ENCODE peak calls at places on chromosome 9, in eight cellular contexts. V is mucosa of descending colon; U is SK-N-SH; Q is transverse colon; J is thoracic aorta; R is fibroblast of pulmonary artery; X is activated CD8-positive, alpha-beta T cell treated with anti-CD3 and anti-CD28 coated beads for 36 hours; B is GM13977. L is an unnamed sample.
A peak's percentile ranks its signal among the peaks of the same experiment; 100 is the strongest.

GRCh38 chr9:98401140-98402025 is 145.9 kb upstream of the TBC1D2 start:
- DNase-seq in B (no peak), V (no peak), X (no peak), J (no peak), Q (no peak), R (peak; percentile 80), U (no peak), L (no peak)

GRCh38 chr9:72254881-72255545 is 105.8 kb downstream of the GDA start:
- DNase-seq in Q (no peak), V (no peak), X (no peak), J (no peak), R (no peak), B (no peak), U (no peak), L (no peak)

GRCh38 chr9:125650271-125650737 is 56.7 kb downstream of the MAPKAP1 start:
- DNase-seq in U (no peak), J (no peak), B (peak; percentile 56), Q (no peak), X (peak; percentile 44), R (peak; percentile 69), V (no peak), L (peak; percentile 70)

GRCh38 chr9:17135578-17135904 is 701 bp downstream of the CNTLN start:
- DNase-seq in U (no peak), B (no peak), X (peak; percentile 7), Q (no peak), J (no peak), R (no peak), V (peak; percentile 44), L (no peak)

GRCh38 chr9:128895556-128895955 is 13.6 kb downstream of the LRRC8A start:
- DNase-seq in V (no peak), R (no peak), J (no peak), U (no peak), X (no peak), B (no peak), Q (no peak), L (no peak)

GRCh38 chr9:108182950-108183381 is 672.8 kb downstream of the ACTL7B start:
- DNase-seq in V (no peak), Q (no peak), U (no peak), R (peak; percentile 44), X (no peak), B (peak; percentile 21), J (no peak), L (peak; percentile 18)

GRCh38 chr9:82650368-82650767 is 412.6 kb downstream of the RASEF start:
- DNase-seq in Q (no peak), R (no peak), J (no peak), B (no peak), U (no peak), V (no peak), X (no peak), L (no peak)

GRCh38 chr9:27865031-27865438 is 291.8 kb upstream of the C9orf72 start:
- DNase-seq in Q (no peak), V (no peak), U (no peak), R (peak; percentile 55), B (no peak), X (no peak), J (no peak), L (no peak)

GRCh38 chr9:70419546-70420266 is 5.2 kb upstream of the KLF9 start:
- DNase-seq in Q (peak; percentile 96), B (peak; percentile 87), V (peak; percentile 93), J (peak; percentile 89), R (peak; percentile 98), X (peak; percentile 94), U (peak; percentile 85), L (peak; percentile 86)

GRCh38 chr9:137028281-137029057 is 432 bp upstream of the ABCA2 start:
- DNase-seq in V (peak; percentile 86), B (peak; percentile 87), U (peak; percentile 91), X (peak; percentile 72), J (no peak), Q (peak; percentile 83), R (peak; percentile 21), L (peak; percentile 93)

GRCh38 chr9:16830806-16831205 is 39.7 kb downstream of the BNC2 start:
- DNase-seq in U (no peak), J (no peak), B (no peak), X (no peak), V (no peak), R (no peak), Q (no peak), L (no peak)

GRCh38 chr9:68426755-68427154 is 70.3 kb downstream of the PGM5 start:
- DNase-seq in R (no peak), V (no peak), U (no peak), B (no peak), J (no peak), X (no peak), Q (no peak), L (no peak)

GRCh38 chr9:4038182-4038723 is 261.6 kb downstream of the GLIS3 start:
- DNase-seq in Q (no peak), X (no peak), B (no peak), R (peak; percentile 50), V (no peak), U (no peak), J (no peak), L (no peak)

DNA sequence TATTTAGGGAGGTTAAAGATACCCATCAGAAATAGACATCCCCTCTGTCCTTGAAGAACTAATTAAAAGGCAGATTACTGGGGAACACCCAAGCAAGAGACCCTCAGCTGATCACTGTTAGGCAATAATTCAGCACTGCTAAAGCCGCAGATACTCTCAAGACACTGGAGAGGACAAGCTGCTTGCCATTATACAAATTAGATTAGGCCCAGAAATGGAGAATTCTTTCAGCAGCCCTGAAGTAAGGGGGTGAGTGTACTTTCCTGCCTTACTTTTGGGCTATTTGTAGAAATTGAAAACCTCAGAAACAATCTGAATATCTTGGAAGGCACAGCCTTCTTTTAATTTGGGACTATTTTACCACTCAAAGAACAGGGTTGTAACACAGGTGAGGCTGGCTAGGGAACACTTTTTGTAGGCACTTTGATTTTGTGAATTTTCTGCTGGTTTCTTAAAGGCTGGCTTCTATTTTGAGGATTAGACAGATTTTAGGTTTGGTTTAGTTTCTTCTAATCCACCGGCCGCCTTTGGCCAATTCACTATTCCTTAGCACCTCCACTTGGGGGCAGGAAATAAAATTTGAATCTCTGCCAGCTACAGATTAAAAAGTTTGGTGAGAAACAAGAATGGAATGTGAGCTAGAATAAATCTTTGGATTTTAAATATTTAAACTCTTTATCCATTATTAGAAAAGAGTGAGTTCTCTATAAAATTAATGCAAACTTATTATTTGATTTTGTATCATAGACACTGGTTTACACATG is 106.0 kb downstream of the SMARCA2 start:
- DNase-seq in U (no peak), B (no peak), Q (no peak), X (no peak), R (peak; percentile 63), J (no peak), V (no peak), L (no peak)
- TF ChIP-seq CTCF in U (peak; percentile 47), B (no peak), Q (no peak), X (no peak), R (peak; percentile 31), J (peak; percentile 18), V (no peak), L (no peak)

GRCh38 chr9:133342083-133342406 is 5.9 kb downstream of the MED22 start:
- DNase-seq in J (no peak), V (no peak), X (no peak), Q (no peak), U (peak; percentile 44), B (no peak), R (no peak), L (no peak)

GRCh38 chr9:133340916-133341315 is 4.9 kb upstream of the SURF6 start:
- DNase-seq in U (no peak), X (no peak), J (no peak), V (no peak), R (no peak), B (no peak), Q (no peak), L (no peak)

GRCh38 chr9:133344071-133344470 is 3.9 kb downstream of the MED22 start:
- DNase-seq in V (no peak), X (no peak), B (no peak), R (no peak), Q (no peak), J (no peak), U (no peak), L (no peak)

GRCh38 chr9:133341369-133342082 is 5.5 kb upstream of the SURF6 start:
- DNase-seq in B (no peak), V (no peak), J (no peak), U (no peak), R (no peak), X (no peak), Q (peak; percentile 47), L (no peak)

DNA sequence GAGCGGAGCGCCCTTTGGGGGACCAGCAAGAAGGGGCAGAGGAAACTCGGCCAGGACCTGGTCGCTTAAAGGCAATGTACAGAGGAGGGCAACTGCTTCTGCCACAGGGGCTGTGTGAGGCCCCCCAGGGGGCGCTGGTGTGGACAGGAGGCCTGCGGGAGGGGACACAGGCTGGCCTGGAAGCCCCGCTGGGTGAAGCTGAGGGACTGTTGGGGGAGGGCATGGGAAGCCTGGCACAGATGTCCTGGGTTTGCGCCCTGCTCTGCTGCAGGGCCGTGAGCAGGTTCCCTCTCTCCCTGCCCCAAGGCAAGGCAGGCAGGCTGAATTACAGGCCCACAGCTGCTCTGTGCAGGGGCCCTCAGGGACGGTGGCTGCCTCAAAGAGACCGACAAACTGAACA is 5.4 kb downstream of the MED22 start:
- DNase-seq in X (no peak), B (no peak), V (no peak), R (no peak), U (peak; percentile 57), Q (no peak), J (no peak), L (no peak)
- TF ChIP-seq CTCF in X (no peak), B (peak; percentile 32), V (no peak), R (peak; percentile 20), U (peak; percentile 33), Q (no peak), J (no peak), L (no peak)

GRCh38 chr9:25964239-25964638 is 286.0 kb upstream of the TUSC1 start:
- DNase-seq in V (no peak), J (no peak), U (peak; percentile 52), R (peak; percentile 85), Q (no peak), X (peak; percentile 23), B (peak; percentile 29), L (peak; percentile 20)
- TF ChIP-seq CTCF in V (no peak), J (no peak), U (peak; percentile 70), R (peak; percentile 73), Q (peak; percentile 17), X (peak; percentile 19), B (peak; percentile 85), L (peak; percentile 42)

GRCh38 chr9:133320421-133320881 is 15.5 kb downstream of the SURF6 start:
- DNase-seq in B (no peak), U (no peak), J (no peak), R (no peak), V (no peak), X (no peak), Q (no peak), L (no peak)
- TF ChIP-seq CTCF in B (no peak), U (no peak), J (no peak), R (no peak), V (no peak), X (no peak), Q (no peak), L (no peak)

GRCh38 chr9:135500525-135501260 is at the start of gene MRPS2:
- DNase-seq in X (peak; percentile 86), B (peak; percentile 96), U (peak; percentile 98), R (peak; percentile 88), V (peak; percentile 94), Q (peak; percentile 90), J (peak; percentile 50), L (peak; percentile 98)
- TF ChIP-seq CTCF in X (peak; percentile 78), B (peak; percentile 99), U (peak; percentile 65), R (peak; percentile 43), V (peak; percentile 97), Q (peak; percentile 88), J (peak; percentile 88), L (peak; percentile 87)

L was measured in GM20000.